ENCODE peak calls at places on chromosome 14, in nine cellular contexts. S is OCI-LY7; R is psoas muscle; W is cardiac fibroblast; Z is hepatocyte; M is AG04450; O is ovary; Y is CD8-positive, alpha-beta T cell; A is astrocyte. B is an unnamed sample.

GRCh38 chr14:49977126-49977841 is 84.4 kb downstream of the ARF6 start:
- DNase-seq in S (peak), R (no peak), W (no peak), Z (no peak), M (no peak), O (no peak), Y (peak), A (no peak), B (no peak)

GRCh38 chr14:32044454-32044853 is 32.6 kb upstream of the ARHGAP5 start:
- DNase-seq in S (no peak), R (no peak), W (no peak), Z (no peak), M (no peak), O (no peak), Y (no peak), A (no peak), B (no peak)

GRCh38 chr14:23055621-23056256 is 1.6 kb downstream of the CDH24 start:
- DNase-seq in S (no peak), R (peak), W (peak), Z (peak), M (no peak), O (peak), Y (no peak), A (no peak), B (no peak)

GRCh38 chr14:78401866-78402265 is 231.7 kb downstream of the NRXN3 start:
- DNase-seq in S (no peak), R (no peak), W (no peak), Z (no peak), M (no peak), O (no peak), Y (no peak), A (peak), B (no peak)

GRCh38 chr14:38197761-38198345 is 9.9 kb upstream of the SSTR1 start:
- DNase-seq in S (no peak), R (no peak), W (no peak), Z (no peak), M (no peak), O (no peak), Y (no peak), A (peak), B (no peak)

GRCh38 chr14:63421226-63421625 is 102.5 kb upstream of the GPHB5 start:
- DNase-seq in S (no peak), R (no peak), W (no peak), Z (no peak), M (no peak), O (no peak), Y (no peak), A (no peak), B (no peak)

GRCh38 chr14:101962503-101962874 is 1.9 kb upstream of the DYNC1H1 start:
- DNase-seq in S (no peak), R (peak), W (peak), Z (peak), M (peak), O (no peak), Y (no peak), A (peak), B (no peak)

GRCh38 chr14:68476212-68476964 is 316.5 kb downstream of the ZFP36L1 start:
- DNase-seq in S (peak), R (peak), W (peak), Z (peak), M (peak), O (no peak), Y (no peak), A (peak), B (no peak)

GRCh38 chr14:101960225-101960624 is 4.1 kb upstream of the DYNC1H1 start:
- DNase-seq in S (peak), R (no peak), W (peak), Z (no peak), M (no peak), O (no peak), Y (no peak), A (no peak), B (peak)

GRCh38 chr14:96037891-96038557 is 1.1 kb upstream of the C14orf132 start:
- DNase-seq in S (no peak), R (peak), W (peak), Z (no peak), M (no peak), O (no peak), Y (no peak), A (no peak), B (no peak)

GRCh38 chr14:93894992-93895391 is 32.2 kb upstream of the FAM181A start:
- DNase-seq in S (no peak), R (no peak), W (no peak), Z (no peak), M (no peak), O (no peak), Y (no peak), A (no peak), B (no peak)

GRCh38 chr14:22739423-22739822 is 27.1 kb upstream of the OXA1L start:
- DNase-seq in S (no peak), R (no peak), W (peak), Z (no peak), M (no peak), O (no peak), Y (no peak), A (no peak), B (no peak)

GRCh38 chr14:104749111-104749649 is 3.8 kb upstream of the SIVA1 start:
- DNase-seq in S (peak), R (peak), W (no peak), Z (peak), M (no peak), O (no peak), Y (no peak), A (peak), B (no peak)

GRCh38 chr14:71290960-71291466 is 383.8 kb downstream of the PCNX1 start:
- DNase-seq in S (peak), R (no peak), W (peak), Z (peak), M (peak), O (no peak), Y (no peak), A (peak), B (no peak)

GRCh38 chr14:77088219-77088618 is 9.8 kb upstream of the CIPC start:
- DNase-seq in S (no peak), R (no peak), W (no peak), Z (peak), M (no peak), O (no peak), Y (no peak), A (no peak), B (no peak)

GRCh38 chr14:58107947-58108552 is 44.0 kb downstream of the ARMH4 start:
- DNase-seq in S (peak), R (no peak), W (peak), Z (peak), M (peak), O (peak), Y (peak), A (peak), B (peak)

GRCh38 chr14:63470877-63471565 is 72.2 kb downstream of the PPP2R5E start:
- DNase-seq in S (no peak), R (no peak), W (peak), Z (peak), M (peak), O (no peak), Y (no peak), A (peak), B (no peak)

GRCh38 chr14:77980475-77981321 is 180.8 kb downstream of the ADCK1 start:
- DNase-seq in S (no peak), R (no peak), W (no peak), Z (peak), M (no peak), O (peak), Y (no peak), A (no peak), B (peak)

GRCh38 chr14:54047645-54048308 is 91.2 kb upstream of the BMP4 start:
- DNase-seq in S (no peak), R (no peak), W (no peak), Z (no peak), M (no peak), O (no peak), Y (no peak), A (no peak), B (no peak)

GRCh38 chr14:72753879-72754400 is 140.0 kb downstream of the DPF3 start:
- DNase-seq in S (no peak), R (no peak), W (no peak), Z (no peak), M (no peak), O (no peak), Y (no peak), A (no peak), B (no peak)

DNA sequence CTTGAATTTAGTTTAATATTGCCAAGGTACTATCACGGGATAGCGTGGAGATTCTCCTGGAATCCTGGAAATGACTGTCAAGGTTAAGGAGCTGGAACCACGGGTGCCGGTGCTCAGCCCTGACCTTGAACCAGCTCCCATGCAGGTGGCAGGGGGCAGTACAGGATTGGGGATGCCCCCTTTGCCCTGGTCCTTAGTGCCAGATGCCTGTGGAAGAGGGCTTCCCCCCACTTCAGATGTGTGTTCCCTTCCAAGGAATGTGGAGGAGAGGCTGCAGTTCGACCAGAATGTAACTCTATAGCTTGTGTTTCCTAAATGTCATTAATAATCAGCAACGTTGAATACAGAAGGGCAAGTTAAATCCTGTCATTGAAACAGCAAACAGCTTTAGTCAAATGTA is 258.9 kb downstream of the VRK1 start:
- DNase-seq in S (no peak), R (no peak), W (no peak), Z (no peak), M (no peak), O (no peak), Y (peak), A (no peak), B (no peak)
- TF ChIP-seq CTCF in S (no peak), R (no peak), W (no peak), Z (no peak), M (no peak), O (no peak), Y (no peak), A (no peak), B (no peak)

DNA sequence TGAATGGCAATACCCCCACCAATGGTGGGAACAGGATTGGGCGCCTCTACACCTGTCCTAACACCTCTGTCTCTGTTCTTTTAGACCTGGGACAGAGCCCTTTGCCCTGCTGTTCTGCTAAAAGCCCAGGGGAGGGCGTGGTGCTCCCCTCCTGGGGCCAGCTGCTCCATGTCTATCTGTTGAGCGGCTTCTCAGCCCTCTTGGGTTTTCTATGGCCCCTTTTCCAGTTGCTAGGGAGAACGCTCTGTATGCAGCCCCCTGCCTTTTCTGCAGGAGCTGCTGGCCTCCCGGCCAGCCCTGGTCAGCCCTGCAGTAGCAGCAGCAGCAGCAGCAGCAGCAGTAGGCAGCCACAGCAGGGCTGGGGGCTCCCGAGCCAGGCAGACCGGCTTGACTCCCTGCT is 1.2 kb downstream of the RTL1 start:
- DNase-seq in S (peak), R (no peak), W (no peak), Z (peak), M (no peak), O (no peak), Y (no peak), A (no peak), B (no peak)
- TF ChIP-seq CTCF in S (peak), R (no peak), W (no peak), Z (peak), M (peak), O (no peak), Y (no peak), A (no peak), B (no peak)

DNA sequence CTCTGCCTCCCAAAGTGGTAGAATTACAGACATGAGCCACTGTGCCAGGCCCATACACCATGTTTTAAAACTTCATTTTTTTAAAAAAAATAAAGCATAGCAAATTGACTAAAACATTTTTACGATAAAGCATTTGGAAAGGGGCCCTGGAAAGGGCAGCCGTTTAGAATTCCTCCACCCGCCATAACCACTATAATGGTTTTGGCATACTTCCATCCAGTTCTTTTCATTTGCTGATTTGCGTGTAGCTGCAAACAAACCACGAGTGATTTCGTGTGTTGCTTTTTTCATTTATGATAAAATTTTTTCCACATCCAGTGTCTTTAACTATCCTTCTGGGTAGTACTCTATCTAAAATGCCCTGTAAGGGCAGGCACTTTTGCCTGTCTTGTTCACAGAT is 91.8 kb upstream of the RIN3 start:
- DNase-seq in S (no peak), R (no peak), W (peak), Z (peak), M (no peak), O (no peak), Y (no peak), A (peak), B (no peak)
- TF ChIP-seq CTCF in S (no peak), R (no peak), W (no peak), Z (no peak), M (no peak), O (no peak), Y (no peak), A (no peak), B (no peak)

DNA sequence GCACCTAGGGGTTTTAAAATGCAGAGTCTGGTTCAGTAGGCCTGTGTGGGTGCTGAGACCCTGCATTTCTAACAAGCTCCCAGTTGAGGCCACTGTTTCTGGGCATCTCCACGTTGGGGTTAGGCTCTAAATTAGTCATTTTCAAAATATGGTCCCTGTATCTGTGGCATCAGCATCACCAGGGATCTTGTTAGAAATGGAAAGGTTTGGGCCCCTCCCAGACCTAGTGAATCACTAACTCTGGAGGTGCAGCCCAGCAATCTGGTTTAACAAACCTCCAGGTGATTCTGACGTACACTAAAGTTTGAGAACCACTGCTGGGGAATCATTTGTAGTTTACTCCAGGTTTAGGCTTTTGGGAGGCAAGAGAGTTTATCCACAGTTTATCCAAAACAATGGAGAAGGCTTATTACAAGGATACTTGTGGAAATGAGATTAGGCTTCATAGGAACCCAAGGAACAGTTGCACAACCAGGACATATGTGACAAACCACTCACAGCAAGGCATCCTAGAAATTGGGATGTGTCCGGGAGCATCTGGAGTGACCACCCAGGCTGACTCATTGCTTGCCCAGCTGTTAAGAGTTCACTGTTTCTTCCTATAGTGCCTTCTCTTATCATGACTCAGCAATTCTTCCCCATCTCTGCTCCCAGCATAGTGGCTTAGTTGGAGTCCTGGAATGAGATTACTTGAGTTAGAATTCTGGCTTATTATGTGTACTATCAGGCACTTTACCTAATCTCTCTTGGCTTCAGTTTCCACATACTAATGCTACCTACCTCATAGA is 71.6 kb upstream of the STXBP6 start:
- DNase-seq in S (no peak), R (no peak), W (peak), Z (peak), M (no peak), O (no peak), Y (no peak), A (peak), B (no peak)
- TF ChIP-seq CTCF in S (no peak), R (no peak), W (no peak), Z (no peak), M (no peak), O (no peak), Y (no peak), A (no peak), B (no peak)

DNA sequence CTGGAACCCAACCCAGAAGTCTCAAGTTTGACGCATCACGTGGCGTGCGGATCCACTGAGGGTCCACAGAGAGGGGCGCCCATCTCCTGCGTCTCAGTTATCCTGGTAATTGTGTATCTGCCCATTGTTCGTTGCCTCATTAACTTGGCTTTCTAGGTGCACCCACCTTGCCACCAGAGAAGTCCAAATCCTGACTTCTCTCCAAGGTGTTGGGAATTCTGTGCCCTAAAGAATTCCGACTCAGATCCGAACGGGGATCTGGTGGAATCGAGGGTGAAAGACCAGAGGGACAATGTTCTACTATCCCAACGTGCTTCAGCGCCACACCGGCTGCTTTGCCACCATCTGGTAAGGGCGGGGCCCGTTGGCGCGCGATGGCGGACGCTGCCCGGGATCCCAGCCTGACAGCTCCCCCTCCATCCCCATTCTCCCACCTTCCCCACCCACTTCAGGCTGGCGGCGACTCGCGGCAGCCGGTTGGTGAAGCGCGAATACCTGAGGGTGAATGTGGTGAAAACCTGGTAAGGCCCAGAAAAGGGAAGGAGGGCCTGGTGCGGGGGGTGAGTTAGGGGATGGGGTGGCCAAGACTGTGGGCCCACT is 481 bp downstream of the REC8 start:
- DNase-seq in S (no peak), R (peak), W (no peak), Z (no peak), M (no peak), O (no peak), Y (no peak), A (no peak), B (no peak)
- TF ChIP-seq CTCF in S (no peak), R (no peak), W (no peak), Z (no peak), M (no peak), O (no peak), Y (no peak), A (no peak), B (no peak)

GRCh38 chr14:69713127-69713800 is 53.7 kb upstream of the SRSF5 start:
- DNase-seq in S (no peak), R (peak), W (no peak), Z (no peak), M (no peak), O (no peak), Y (no peak), A (no peak), B (no peak)
- TF ChIP-seq CTCF in S (no peak), R (peak), W (no peak), Z (no peak), M (no peak), O (no peak), Y (no peak), A (no peak), B (no peak)

GRCh38 chr14:34325493-34325892 is 136.5 kb downstream of the SPTSSA start:
- DNase-seq in S (no peak), R (no peak), W (peak), Z (no peak), M (no peak), O (no peak), Y (no peak), A (no peak), B (no peak)

GRCh38 chr14:34324363-34324795 is 137.7 kb downstream of the SPTSSA start:
- DNase-seq in S (peak), R (no peak), W (peak), Z (peak), M (peak), O (no peak), Y (no peak), A (no peak), B (peak)

GRCh38 chr14:34318014-34318413 is 144.0 kb downstream of the SPTSSA start:
- DNase-seq in S (no peak), R (no peak), W (no peak), Z (no peak), M (no peak), O (no peak), Y (no peak), A (no peak), B (no peak)

GRCh38 chr14:34328178-34328577 is 133.9 kb downstream of the SPTSSA start:
- DNase-seq in S (no peak), R (no peak), W (peak), Z (no peak), M (no peak), O (no peak), Y (no peak), A (no peak), B (no peak)

DNA sequence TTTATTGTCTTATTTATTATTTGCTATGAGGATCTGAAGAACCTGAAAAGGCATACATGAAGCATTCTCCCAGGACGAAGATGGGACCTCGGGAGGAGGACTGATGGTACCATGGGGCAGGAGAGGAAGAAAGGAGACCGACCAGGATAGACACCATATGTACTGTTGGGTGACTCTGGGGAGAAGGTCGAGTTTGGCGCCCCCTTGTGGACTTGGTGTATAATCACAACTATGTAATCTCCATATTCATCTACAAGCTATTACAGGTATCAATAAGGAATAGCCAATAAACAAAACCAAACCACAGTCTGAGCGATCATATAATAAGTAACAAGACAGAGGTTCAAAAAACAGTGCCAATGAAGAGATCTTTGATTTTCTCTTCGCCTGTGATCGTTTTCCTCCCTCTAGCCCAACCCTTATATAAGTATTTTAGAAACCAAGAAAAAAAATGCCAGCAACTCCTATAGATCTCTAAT is 139.1 kb downstream of the SPTSSA start:
- DNase-seq in S (peak), R (peak), W (peak), Z (peak), M (peak), O (peak), Y (peak), A (no peak), B (peak)
- TF ChIP-seq CTCF in S (peak), R (peak), W (peak), Z (peak), M (peak), O (peak), Y (peak), A (peak), B (peak)

B was measured in endothelial cell.